ENCODE peak calls at places on chromosomes 1 and 21, in four cellular contexts. One of them, this sample, is unnamed.

GRCh38 chr1:37549341-37549740 is 4.8 kb downstream of the SNIP1 start:
- DNase-seq in fibroblast of lung: no peak
- DNase-seq in PC-3: no peak
- DNase-seq in H9: no peak
- DNase-seq in this sample: no peak

GRCh38 chr1:84574936-84575335 is 696 bp upstream of the CTBS start:
- DNase-seq in H9: no peak
- DNase-seq in fibroblast of lung: no peak
- DNase-seq in PC-3: no peak
- DNase-seq in this sample: no peak

GRCh38 chr1:36553591-36554417 is 71.1 kb upstream of the CSF3R start:
- DNase-seq in H9: peak; percentile 90
- DNase-seq in PC-3: peak; percentile 83
- DNase-seq in fibroblast of lung: peak; percentile 36
- DNase-seq in this sample: peak; percentile 19

GRCh38 chr1:34066921-34067603 is 98.0 kb downstream of the CSMD2 start:
- DNase-seq in H9: no peak
- DNase-seq in fibroblast of lung: no peak
- DNase-seq in PC-3: no peak
- DNase-seq in this sample: no peak

GRCh38 chr1:164709541-164710287 is 150.7 kb downstream of the PBX1 start:
- DNase-seq in PC-3: peak; percentile 46
- DNase-seq in H9: no peak
- DNase-seq in fibroblast of lung: no peak
- DNase-seq in this sample: no peak

GRCh38 chr1:34779526-34779925 is 1.5 kb upstream of the GJB3 start:
- DNase-seq in PC-3: peak; percentile 88
- DNase-seq in H9: no peak
- DNase-seq in fibroblast of lung: no peak
- DNase-seq in this sample: no peak

GRCh38 chr1:212514056-212514614 is 81.4 kb downstream of the NENF start:
- DNase-seq in H9: peak; percentile 52
- DNase-seq in fibroblast of lung: peak; percentile 29
- DNase-seq in PC-3: peak; percentile 95
- DNase-seq in this sample: no peak

GRCh38 chr1:189027509-189027908 is 1450.2 kb downstream of the BRINP3 start:
- DNase-seq in fibroblast of lung: no peak
- DNase-seq in PC-3: no peak
- DNase-seq in H9: no peak
- DNase-seq in this sample: no peak

GRCh38 chr1:27601771-27602509 is 2.0 kb downstream of the AHDC1 start:
- DNase-seq in fibroblast of lung: no peak
- DNase-seq in PC-3: peak; percentile 27
- DNase-seq in H9: no peak
- DNase-seq in this sample: no peak

GRCh38 chr1:13808729-13809131 is 108.7 kb downstream of the PRDM2 start:
- DNase-seq in H9: no peak
- DNase-seq in fibroblast of lung: peak; percentile 41
- DNase-seq in PC-3: no peak
- DNase-seq in this sample: no peak

GRCh38 chr1:6496360-6496704 is 4.9 kb upstream of the PLEKHG5 start:
- DNase-seq in H9: no peak
- DNase-seq in PC-3: no peak
- DNase-seq in fibroblast of lung: no peak
- DNase-seq in this sample: no peak

GRCh38 chr1:15370781-15371467 is 38.8 kb upstream of the EFHD2 start:
- DNase-seq in fibroblast of lung: peak; percentile 31
- DNase-seq in H9: no peak
- DNase-seq in PC-3: no peak
- DNase-seq in this sample: no peak

GRCh38 chr1:21200767-21201166 is 24.1 kb upstream of the EIF4G3 start:
- DNase-seq in H9: no peak
- DNase-seq in fibroblast of lung: no peak
- DNase-seq in PC-3: peak; percentile 15
- DNase-seq in this sample: no peak

GRCh38 chr1:44390277-44390676 is 14.8 kb upstream of the RNF220 start:
- DNase-seq in PC-3: peak; percentile 81
- DNase-seq in H9: no peak
- DNase-seq in fibroblast of lung: peak; percentile 23
- DNase-seq in this sample: no peak

GRCh38 chr1:20475002-20475401 is 11.0 kb downstream of the CAMK2N1 start:
- DNase-seq in PC-3: no peak
- DNase-seq in fibroblast of lung: no peak
- DNase-seq in H9: no peak
- DNase-seq in this sample: no peak

GRCh38 chr21:39120876-39121599 is 62.2 kb downstream of the PSMG1 start:
- DNase-seq in fibroblast of lung: no peak
- DNase-seq in PC-3: no peak
- DNase-seq in H9: no peak
- DNase-seq in this sample: no peak

GRCh38 chr1:172380441-172381244 is 39.8 kb upstream of the C1orf105 start:
- DNase-seq in H9: no peak
- DNase-seq in fibroblast of lung: no peak
- DNase-seq in PC-3: no peak
- DNase-seq in this sample: no peak

GRCh38 chr1:63326106-63326472 is 3.7 kb downstream of the FOXD3 start:
- DNase-seq in PC-3: no peak
- DNase-seq in H9: peak; percentile 57
- DNase-seq in fibroblast of lung: peak; percentile 12
- DNase-seq in this sample: no peak

GRCh38 chr1:162385702-162386101 is 4.2 kb downstream of the C1orf226 start:
- DNase-seq in PC-3: no peak
- DNase-seq in H9: no peak
- DNase-seq in fibroblast of lung: no peak
- DNase-seq in this sample: no peak

GRCh38 chr1:247444571-247444970 is 13.3 kb downstream of the OR2B11 start:
- DNase-seq in fibroblast of lung: no peak
- DNase-seq in PC-3: no peak
- DNase-seq in H9: no peak
- DNase-seq in this sample: no peak

GRCh38 chr1:233707153-233707905 is 93.4 kb downstream of the KCNK1 start:
- DNase-seq in fibroblast of lung: peak; percentile 19
- DNase-seq in H9: no peak
- DNase-seq in PC-3: peak; percentile 91
- DNase-seq in this sample: peak; percentile 45

GRCh38 chr1:163509126-163509525 is 187.4 kb downstream of the NUF2 start:
- DNase-seq in fibroblast of lung: no peak
- DNase-seq in PC-3: peak; percentile 39
- DNase-seq in H9: no peak
- DNase-seq in this sample: no peak

GRCh38 chr1:222777463-222777862 is 37.4 kb upstream of the DISP1 start:
- DNase-seq in H9: no peak
- DNase-seq in PC-3: peak; percentile 93
- DNase-seq in fibroblast of lung: peak; percentile 82
- DNase-seq in this sample: no peak

GRCh38 chr1:62735491-62736171 is 47.4 kb upstream of the DOCK7 start:
- DNase-seq in fibroblast of lung: peak; percentile 49
- DNase-seq in PC-3: peak; percentile 57
- DNase-seq in H9: no peak
- DNase-seq in this sample: no peak

GRCh38 chr1:64933296-64934070 is 32.9 kb downstream of the JAK1 start:
- DNase-seq in H9: no peak
- DNase-seq in PC-3: peak; percentile 64
- DNase-seq in fibroblast of lung: peak; percentile 96
- DNase-seq in this sample: no peak

GRCh38 chr21:45468051-45468970 is 63.3 kb downstream of the COL18A1 start:
- DNase-seq in fibroblast of lung: no peak
- DNase-seq in PC-3: no peak
- DNase-seq in H9: no peak
- DNase-seq in this sample: no peak

GRCh38 chr21:18970941-18971340 is 567.4 kb upstream of the TMPRSS15 start:
- DNase-seq in PC-3: peak; percentile 50
- DNase-seq in fibroblast of lung: no peak
- DNase-seq in H9: no peak
- DNase-seq in this sample: no peak

GRCh38 chr21:18970416-18970815 is 566.8 kb upstream of the TMPRSS15 start:
- DNase-seq in H9: no peak
- DNase-seq in PC-3: no peak
- DNase-seq in fibroblast of lung: no peak
- DNase-seq in this sample: no peak
- TF ChIP-seq CTCF in H9: no peak
- TF ChIP-seq CTCF in PC-3: no peak
- TF ChIP-seq CTCF in fibroblast of lung: no peak
- TF ChIP-seq CTCF in this sample: no peak

GRCh38 chr1:78015148-78015547 is 10.4 kb downstream of the DNAJB4 start:
- DNase-seq in H9: no peak
- DNase-seq in fibroblast of lung: no peak
- DNase-seq in PC-3: no peak
- DNase-seq in this sample: no peak
- H3K4me2 ChIP-seq in H9: no peak overlapping the region
- H3K4me2 ChIP-seq in fibroblast of lung: no peak overlapping the region
- H3K4me2 ChIP-seq in PC-3: no peak overlapping the region
- H3K4me2 ChIP-seq in this sample: no peak overlapping the region

GRCh38 chr1:9071554-9072235 is 2.3 kb upstream of the SLC2A5 start:
- DNase-seq in fibroblast of lung: no peak
- DNase-seq in PC-3: no peak
- DNase-seq in H9: no peak
- DNase-seq in this sample: no peak
- H3K27ac ChIP-seq in fibroblast of lung: no peak overlapping the region
- H3K27ac ChIP-seq in PC-3: no peak overlapping the region
- H3K27ac ChIP-seq in H9: no peak overlapping the region
- H3K27ac ChIP-seq in this sample: no peak overlapping the region

GRCh38 chr1:198726455-198726854 is 87.6 kb downstream of the PTPRC start:
- DNase-seq in fibroblast of lung: no peak
- DNase-seq in H9: no peak
- DNase-seq in PC-3: peak; percentile 28
- DNase-seq in this sample: no peak

GRCh38 chr1:198734323-198735008 is 95.6 kb downstream of the PTPRC start:
- DNase-seq in fibroblast of lung: no peak
- DNase-seq in H9: no peak
- DNase-seq in PC-3: no peak
- DNase-seq in this sample: no peak

GRCh38 chr1:198725090-198725489 is 86.2 kb downstream of the PTPRC start:
- DNase-seq in H9: no peak
- DNase-seq in fibroblast of lung: no peak
- DNase-seq in PC-3: peak; percentile 6
- DNase-seq in this sample: no peak

GRCh38 chr1:198729195-198729863 is 90.5 kb downstream of the PTPRC start:
- DNase-seq in fibroblast of lung: no peak
- DNase-seq in H9: no peak
- DNase-seq in PC-3: no peak
- DNase-seq in this sample: no peak

DNA sequence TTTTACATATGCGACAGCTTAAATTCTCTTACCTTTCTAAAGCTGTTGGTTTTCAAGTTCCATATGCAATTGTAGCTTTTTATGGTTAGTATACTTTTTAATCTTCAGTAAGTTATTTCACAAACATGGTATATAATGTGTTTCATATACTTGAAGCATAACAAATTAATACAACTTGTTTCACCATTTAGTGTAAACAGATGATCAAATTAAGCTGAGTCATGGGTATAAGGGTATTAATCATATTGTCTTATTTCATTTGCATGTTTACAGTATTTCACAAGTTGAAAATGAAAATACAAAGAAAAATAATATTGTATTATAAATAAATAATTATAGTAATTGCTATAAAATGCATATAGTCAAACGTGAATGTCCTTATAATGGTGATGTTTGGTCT is 92.1 kb downstream of the PTPRC start:
- DNase-seq in H9: no peak
- DNase-seq in fibroblast of lung: peak; percentile 11
- DNase-seq in PC-3: no peak
- DNase-seq in this sample: no peak
- TF ChIP-seq CTCF in H9: no peak
- TF ChIP-seq CTCF in fibroblast of lung: no peak
- TF ChIP-seq CTCF in PC-3: no peak
- TF ChIP-seq CTCF in this sample: no peak

DNA sequence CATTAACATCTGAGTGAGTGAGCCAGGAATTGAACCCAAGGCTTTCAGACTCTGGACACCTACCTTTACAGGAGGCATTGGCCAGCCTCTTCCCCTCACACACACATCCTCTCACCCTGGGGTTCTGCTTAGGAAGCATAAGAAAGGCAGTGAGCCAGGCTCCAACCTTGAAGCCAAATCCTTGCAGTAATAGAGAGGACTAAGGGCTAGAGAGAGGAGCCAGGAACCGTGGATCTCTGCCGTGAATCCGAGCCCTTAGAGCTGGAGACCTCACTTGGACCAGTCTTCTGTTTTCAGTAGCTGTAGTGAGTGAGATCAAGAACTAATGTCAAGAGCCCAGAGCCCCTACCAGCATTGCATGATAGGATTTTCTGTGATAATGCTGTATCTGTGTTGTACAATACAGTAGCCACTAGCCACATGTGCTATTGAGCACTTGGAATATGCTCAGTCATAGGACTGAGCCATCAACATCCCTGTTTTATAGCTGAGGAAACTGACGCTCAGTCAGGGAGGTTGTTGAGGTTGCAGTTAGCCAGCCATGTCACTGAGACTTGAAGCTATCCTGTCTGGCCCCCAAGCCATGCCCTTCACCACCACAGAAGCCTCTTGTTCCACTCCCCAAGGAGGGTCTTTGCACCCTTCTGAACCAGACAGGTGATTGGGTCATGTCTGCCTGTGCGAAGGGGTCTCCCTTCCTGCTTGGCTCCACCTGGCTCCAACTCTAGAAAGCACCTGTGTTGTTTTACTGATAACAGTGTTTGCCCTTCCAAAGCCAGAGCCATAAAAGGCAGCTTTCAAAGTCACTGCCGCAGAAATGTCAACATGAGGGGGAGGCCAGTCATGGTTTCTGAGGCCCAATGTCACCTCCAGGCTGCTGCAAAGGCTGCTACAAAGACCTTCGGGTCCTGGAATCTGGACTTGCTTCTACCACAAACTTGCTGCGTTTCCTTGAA is 101.1 kb upstream of the JUN start:
- DNase-seq in PC-3: peak; percentile 53
- DNase-seq in H9: no peak
- DNase-seq in fibroblast of lung: no peak
- DNase-seq in this sample: no peak
- H3K4me2 ChIP-seq in PC-3: peak overlapping the region; percentile 6
- H3K4me2 ChIP-seq in H9: no peak overlapping the region
- H3K4me2 ChIP-seq in fibroblast of lung: no peak overlapping the region
- H3K4me2 ChIP-seq in this sample: no peak overlapping the region

DNA sequence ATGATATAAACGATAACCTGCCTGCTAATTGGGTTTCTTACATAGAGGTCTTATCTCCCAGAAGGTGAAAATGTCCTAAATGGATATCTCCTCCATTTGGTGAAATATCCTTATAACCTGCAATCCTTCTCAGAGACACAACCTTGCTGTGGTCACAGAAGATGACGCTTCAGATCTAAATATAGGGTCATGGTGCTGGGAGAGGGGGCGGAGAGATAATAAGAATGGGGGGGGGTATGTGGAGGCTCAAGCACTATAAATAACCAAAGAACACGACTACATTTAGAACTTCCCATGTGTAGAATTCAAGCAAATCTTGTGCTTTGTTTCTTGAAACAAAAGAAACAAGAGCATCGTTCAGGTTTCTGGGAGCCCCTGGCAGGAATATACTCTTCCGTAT is 260.6 kb upstream of the ESRRG start:
- DNase-seq in H9: no peak
- DNase-seq in PC-3: no peak
- DNase-seq in fibroblast of lung: no peak
- DNase-seq in this sample: no peak
- H3K27ac ChIP-seq in H9: no peak overlapping the region
- H3K27ac ChIP-seq in PC-3: no peak overlapping the region
- H3K27ac ChIP-seq in fibroblast of lung: no peak overlapping the region
- H3K27ac ChIP-seq in this sample: no peak overlapping the region

This sample was measured in keratinocyte.